ENCODE peak calls at places on chromosomes 11 and 22, in nine cellular contexts. One of them, this sample, is unnamed.

GRCh38 chr22:50136431-50137047 is 34.0 kb upstream of the PANX2 start:
- DNase-seq in sigmoid colon: no peak
- DNase-seq in GM23338: no peak
- DNase-seq in GM12892: no peak
- DNase-seq in HCT116: no peak
- DNase-seq in breast epithelium: no peak
- DNase-seq in transverse colon: no peak
- DNase-seq in K562: no peak
- DNase-seq in suprapubic skin: peak; percentile 41
- DNase-seq in this sample: no peak

GRCh38 chr22:37435970-37436603 is 8.8 kb upstream of the ELFN2 start:
- DNase-seq in suprapubic skin: no peak
- DNase-seq in sigmoid colon: no peak
- DNase-seq in breast epithelium: no peak
- DNase-seq in transverse colon: no peak
- DNase-seq in GM23338: peak; percentile 19
- DNase-seq in GM12892: no peak
- DNase-seq in HCT116: no peak
- DNase-seq in K562: no peak
- DNase-seq in this sample: no peak

GRCh38 chr22:44172370-44173108 is 8.2 kb upstream of the PARVG start:
- DNase-seq in K562: peak; percentile 14
- DNase-seq in suprapubic skin: no peak
- DNase-seq in sigmoid colon: peak; percentile 82
- DNase-seq in transverse colon: peak; percentile 54
- DNase-seq in GM12892: peak; percentile 77
- DNase-seq in breast epithelium: no peak
- DNase-seq in HCT116: no peak
- DNase-seq in GM23338: peak; percentile 42
- DNase-seq in this sample: peak; percentile 52

GRCh38 chr11:113176971-113177370 is 137.4 kb upstream of the TTC12 start:
- DNase-seq in K562: no peak
- DNase-seq in sigmoid colon: no peak
- DNase-seq in GM23338: no peak
- DNase-seq in GM12892: no peak
- DNase-seq in breast epithelium: no peak
- DNase-seq in transverse colon: no peak
- DNase-seq in suprapubic skin: no peak
- DNase-seq in HCT116: no peak
- DNase-seq in this sample: no peak

GRCh38 chr11:7830740-7831139 is 34.0 kb upstream of the OR5P2 start:
- DNase-seq in HCT116: no peak
- DNase-seq in sigmoid colon: no peak
- DNase-seq in GM12892: no peak
- DNase-seq in GM23338: no peak
- DNase-seq in transverse colon: no peak
- DNase-seq in breast epithelium: no peak
- DNase-seq in suprapubic skin: no peak
- DNase-seq in K562: no peak
- DNase-seq in this sample: no peak

GRCh38 chr22:47630741-47631534 is 868.5 kb downstream of the TBC1D22A start:
- DNase-seq in HCT116: no peak
- DNase-seq in breast epithelium: no peak
- DNase-seq in sigmoid colon: no peak
- DNase-seq in transverse colon: no peak
- DNase-seq in GM12892: no peak
- DNase-seq in suprapubic skin: no peak
- DNase-seq in GM23338: no peak
- DNase-seq in K562: no peak
- DNase-seq in this sample: peak; percentile 20

GRCh38 chr11:99554232-99554903 is 533.6 kb downstream of the CNTN5 start:
- DNase-seq in GM23338: no peak
- DNase-seq in GM12892: no peak
- DNase-seq in suprapubic skin: no peak
- DNase-seq in breast epithelium: no peak
- DNase-seq in K562: no peak
- DNase-seq in HCT116: no peak
- DNase-seq in transverse colon: no peak
- DNase-seq in sigmoid colon: no peak
- DNase-seq in this sample: no peak

GRCh38 chr11:34650528-34650927 is 29.6 kb downstream of the EHF start:
- DNase-seq in transverse colon: no peak
- DNase-seq in breast epithelium: no peak
- DNase-seq in K562: peak; percentile 33
- DNase-seq in GM12892: peak; percentile 41
- DNase-seq in GM23338: no peak
- DNase-seq in HCT116: no peak
- DNase-seq in suprapubic skin: no peak
- DNase-seq in sigmoid colon: no peak
- DNase-seq in this sample: no peak

GRCh38 chr11:34830648-34831047 is 85.5 kb downstream of the APIP start:
- DNase-seq in transverse colon: no peak
- DNase-seq in GM12892: no peak
- DNase-seq in GM23338: no peak
- DNase-seq in breast epithelium: no peak
- DNase-seq in HCT116: no peak
- DNase-seq in sigmoid colon: no peak
- DNase-seq in K562: no peak
- DNase-seq in suprapubic skin: no peak
- DNase-seq in this sample: no peak

GRCh38 chr11:65316311-65316978 is 1.8 kb downstream of the CDC42EP2 start:
- DNase-seq in suprapubic skin: peak; percentile 90
- DNase-seq in breast epithelium: no peak
- DNase-seq in K562: no peak
- DNase-seq in GM12892: no peak
- DNase-seq in GM23338: peak; percentile 64
- DNase-seq in transverse colon: peak; percentile 34
- DNase-seq in HCT116: no peak
- DNase-seq in sigmoid colon: peak; percentile 89
- DNase-seq in this sample: no peak

GRCh38 chr22:43276311-43276710 is 66.9 kb downstream of the SCUBE1 start:
- DNase-seq in suprapubic skin: no peak
- DNase-seq in GM12892: no peak
- DNase-seq in GM23338: no peak
- DNase-seq in K562: no peak
- DNase-seq in breast epithelium: no peak
- DNase-seq in sigmoid colon: no peak
- DNase-seq in HCT116: no peak
- DNase-seq in transverse colon: no peak
- DNase-seq in this sample: no peak

GRCh38 chr11:117906710-117907109 is 22.5 kb downstream of the TMPRSS13 start:
- DNase-seq in GM12892: no peak
- DNase-seq in transverse colon: no peak
- DNase-seq in breast epithelium: no peak
- DNase-seq in K562: no peak
- DNase-seq in GM23338: no peak
- DNase-seq in HCT116: no peak
- DNase-seq in sigmoid colon: no peak
- DNase-seq in suprapubic skin: peak; percentile 12
- DNase-seq in this sample: no peak

GRCh38 chr11:116984589-116984988 is 113.6 kb downstream of the SIK3 start:
- DNase-seq in K562: no peak
- DNase-seq in breast epithelium: no peak
- DNase-seq in HCT116: no peak
- DNase-seq in GM12892: no peak
- DNase-seq in sigmoid colon: no peak
- DNase-seq in GM23338: no peak
- DNase-seq in transverse colon: no peak
- DNase-seq in suprapubic skin: no peak
- DNase-seq in this sample: no peak

GRCh38 chr11:43944761-43945311 is 2.4 kb downstream of the C11orf96 start:
- DNase-seq in GM23338: peak; percentile 78
- DNase-seq in sigmoid colon: peak; percentile 86
- DNase-seq in HCT116: no peak
- DNase-seq in suprapubic skin: no peak
- DNase-seq in transverse colon: peak; percentile 75
- DNase-seq in breast epithelium: peak; percentile 62
- DNase-seq in K562: peak; percentile 87
- DNase-seq in GM12892: peak; percentile 66
- DNase-seq in this sample: peak; percentile 78

GRCh38 chr11:103266167-103266831 is 157.1 kb downstream of the DYNC2H1 start:
- DNase-seq in suprapubic skin: no peak
- DNase-seq in HCT116: no peak
- DNase-seq in K562: no peak
- DNase-seq in GM12892: no peak
- DNase-seq in breast epithelium: no peak
- DNase-seq in GM23338: no peak
- DNase-seq in sigmoid colon: no peak
- DNase-seq in transverse colon: no peak
- DNase-seq in this sample: no peak

GRCh38 chr11:20474951-20475517 is 87.5 kb downstream of the PRMT3 start:
- DNase-seq in suprapubic skin: no peak
- DNase-seq in GM23338: no peak
- DNase-seq in GM12892: no peak
- DNase-seq in K562: no peak
- DNase-seq in HCT116: no peak
- DNase-seq in breast epithelium: no peak
- DNase-seq in sigmoid colon: no peak
- DNase-seq in transverse colon: no peak
- DNase-seq in this sample: no peak

GRCh38 chr11:3614742-3615171 is 27.0 kb downstream of the ART5 start:
- DNase-seq in HCT116: no peak
- DNase-seq in GM12892: no peak
- DNase-seq in transverse colon: peak; percentile 11
- DNase-seq in suprapubic skin: peak; percentile 64
- DNase-seq in GM23338: no peak
- DNase-seq in sigmoid colon: no peak
- DNase-seq in breast epithelium: no peak
- DNase-seq in K562: no peak
- DNase-seq in this sample: no peak

GRCh38 chr22:38788016-38788415 is 5.9 kb downstream of the DNAL4 start:
- DNase-seq in HCT116: no peak
- DNase-seq in GM12892: no peak
- DNase-seq in K562: no peak
- DNase-seq in transverse colon: no peak
- DNase-seq in suprapubic skin: no peak
- DNase-seq in GM23338: no peak
- DNase-seq in sigmoid colon: peak; percentile 65
- DNase-seq in breast epithelium: no peak
- DNase-seq in this sample: no peak

DNA sequence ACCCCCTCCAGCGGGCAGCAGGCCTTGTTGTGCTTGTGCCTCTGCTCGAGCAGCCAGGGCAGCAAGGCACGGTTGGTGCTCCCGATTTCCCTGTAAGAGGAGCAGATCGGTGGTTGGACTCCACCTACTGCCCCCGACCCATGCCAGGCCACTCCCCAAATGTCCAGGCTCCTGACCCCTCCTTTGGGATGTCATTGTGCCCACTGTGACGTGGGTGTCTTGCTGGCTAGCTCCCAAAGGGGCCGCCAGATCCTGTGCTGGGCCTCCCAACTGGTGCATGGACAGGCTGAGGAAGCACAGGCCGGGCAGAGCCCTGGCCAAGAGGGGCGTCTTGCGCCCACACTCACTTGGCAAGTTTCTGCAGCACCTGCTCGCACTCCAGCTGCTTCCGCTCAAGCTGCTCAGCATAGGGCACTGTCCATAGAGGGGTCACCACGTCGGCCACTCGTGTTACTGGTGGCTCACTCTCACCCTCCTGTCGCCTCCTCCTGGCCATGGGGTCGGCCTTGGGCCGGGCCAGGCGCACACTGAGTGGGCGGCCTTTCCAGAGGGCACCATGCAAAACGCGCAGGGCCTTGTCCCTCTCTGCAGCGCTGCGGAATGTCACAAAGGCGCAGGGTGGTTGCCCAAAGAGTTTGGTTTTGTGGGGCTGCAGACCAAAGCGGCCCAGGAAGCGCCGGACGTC is at the start of gene RANBP1:
- DNase-seq in suprapubic skin: no peak
- DNase-seq in transverse colon: no peak
- DNase-seq in sigmoid colon: no peak
- DNase-seq in K562: peak; percentile 72
- DNase-seq in GM12892: no peak
- DNase-seq in HCT116: no peak
- DNase-seq in breast epithelium: no peak
- DNase-seq in GM23338: peak; percentile 21
- DNase-seq in this sample: no peak
- TF ChIP-seq POLR2AphosphoS5 in suprapubic skin: no peak
- TF ChIP-seq POLR2AphosphoS5 in transverse colon: no peak
- TF ChIP-seq POLR2AphosphoS5 in sigmoid colon: no peak
- TF ChIP-seq POLR2AphosphoS5 in K562: no peak
- TF ChIP-seq POLR2AphosphoS5 in GM12892: no peak
- TF ChIP-seq POLR2AphosphoS5 in HCT116: no peak
- TF ChIP-seq POLR2AphosphoS5 in breast epithelium: no peak
- TF ChIP-seq POLR2AphosphoS5 in GM23338: no peak
- TF ChIP-seq POLR2AphosphoS5 in this sample: no peak

GRCh38 chr11:60951909-60952741 is at the start of gene SLC15A3:
- DNase-seq in GM23338: peak; percentile 82
- DNase-seq in GM12892: peak; percentile 69
- DNase-seq in K562: no peak
- DNase-seq in HCT116: no peak
- DNase-seq in transverse colon: peak; percentile 72
- DNase-seq in sigmoid colon: peak; percentile 87
- DNase-seq in breast epithelium: no peak
- DNase-seq in suprapubic skin: no peak
- DNase-seq in this sample: peak; percentile 60
- TF ChIP-seq POLR2AphosphoS5 in GM23338: no peak
- TF ChIP-seq POLR2AphosphoS5 in GM12892: peak; percentile 63
- TF ChIP-seq POLR2AphosphoS5 in K562: no peak
- TF ChIP-seq POLR2AphosphoS5 in HCT116: no peak
- TF ChIP-seq POLR2AphosphoS5 in transverse colon: no peak
- TF ChIP-seq POLR2AphosphoS5 in sigmoid colon: peak; percentile 36
- TF ChIP-seq POLR2AphosphoS5 in breast epithelium: no peak
- TF ChIP-seq POLR2AphosphoS5 in suprapubic skin: no peak
- TF ChIP-seq POLR2AphosphoS5 in this sample: no peak

GRCh38 chr22:27828214-27828587 is 26.6 kb upstream of the MN1 start:
- DNase-seq in sigmoid colon: no peak
- DNase-seq in transverse colon: no peak
- DNase-seq in GM12892: no peak
- DNase-seq in suprapubic skin: no peak
- DNase-seq in K562: no peak
- DNase-seq in HCT116: no peak
- DNase-seq in GM23338: no peak
- DNase-seq in breast epithelium: no peak
- DNase-seq in this sample: no peak
- TF ChIP-seq POLR2AphosphoS5 in sigmoid colon: no peak
- TF ChIP-seq POLR2AphosphoS5 in transverse colon: no peak
- TF ChIP-seq POLR2AphosphoS5 in GM12892: no peak
- TF ChIP-seq POLR2AphosphoS5 in suprapubic skin: no peak
- TF ChIP-seq POLR2AphosphoS5 in K562: no peak
- TF ChIP-seq POLR2AphosphoS5 in HCT116: no peak
- TF ChIP-seq POLR2AphosphoS5 in GM23338: no peak
- TF ChIP-seq POLR2AphosphoS5 in breast epithelium: no peak
- TF ChIP-seq POLR2AphosphoS5 in this sample: no peak

GRCh38 chr22:41488596-41489385 is 19.9 kb downstream of the ACO2 start:
- DNase-seq in GM23338: no peak
- DNase-seq in transverse colon: no peak
- DNase-seq in HCT116: no peak
- DNase-seq in GM12892: no peak
- DNase-seq in suprapubic skin: no peak
- DNase-seq in breast epithelium: no peak
- DNase-seq in sigmoid colon: no peak
- DNase-seq in K562: no peak
- DNase-seq in this sample: no peak

GRCh38 chr22:41488076-41488475 is 19.2 kb downstream of the ACO2 start:
- DNase-seq in HCT116: no peak
- DNase-seq in K562: no peak
- DNase-seq in transverse colon: no peak
- DNase-seq in sigmoid colon: no peak
- DNase-seq in breast epithelium: no peak
- DNase-seq in GM12892: no peak
- DNase-seq in GM23338: no peak
- DNase-seq in suprapubic skin: no peak
- DNase-seq in this sample: no peak

GRCh38 chr22:41487037-41487963 is 18.4 kb downstream of the ACO2 start:
- DNase-seq in sigmoid colon: no peak
- DNase-seq in GM12892: no peak
- DNase-seq in suprapubic skin: no peak
- DNase-seq in GM23338: no peak
- DNase-seq in HCT116: no peak
- DNase-seq in K562: no peak
- DNase-seq in transverse colon: no peak
- DNase-seq in breast epithelium: no peak
- DNase-seq in this sample: no peak

GRCh38 chr22:41491379-41492100 is 22.6 kb downstream of the ACO2 start:
- DNase-seq in sigmoid colon: peak; percentile 84
- DNase-seq in suprapubic skin: no peak
- DNase-seq in breast epithelium: no peak
- DNase-seq in HCT116: no peak
- DNase-seq in GM23338: no peak
- DNase-seq in K562: no peak
- DNase-seq in transverse colon: no peak
- DNase-seq in GM12892: no peak
- DNase-seq in this sample: no peak
- TF ChIP-seq POLR2AphosphoS5 in sigmoid colon: peak; percentile 94
- TF ChIP-seq POLR2AphosphoS5 in suprapubic skin: no peak
- TF ChIP-seq POLR2AphosphoS5 in breast epithelium: no peak
- TF ChIP-seq POLR2AphosphoS5 in HCT116: no peak
- TF ChIP-seq POLR2AphosphoS5 in GM23338: no peak
- TF ChIP-seq POLR2AphosphoS5 in K562: no peak
- TF ChIP-seq POLR2AphosphoS5 in transverse colon: peak; percentile 68
- TF ChIP-seq POLR2AphosphoS5 in GM12892: no peak
- TF ChIP-seq POLR2AphosphoS5 in this sample: no peak